ENCODE peak calls at places on chromosomes 5 and 9, in seven cellular contexts. Q is tibial nerve, V is sigmoid colon, S is K562, L is NB4, Z is suprapubic skin, M is HCT116. X is an unnamed sample.

GRCh38 chr5:29896651-29897050 is 1296.8 kb upstream of the CDH6 start:
- DNase-seq in Q (no peak), V (no peak), S (no peak), L (peak; percentile 64), Z (no peak), M (no peak), X (no peak)

GRCh38 chr9:92206490-92206889 is 87.0 kb downstream of the IARS1 start:
- DNase-seq in Q (no peak), V (no peak), S (no peak), L (peak; percentile 14), Z (no peak), M (no peak), X (no peak)

GRCh38 chr9:77807295-77807694 is 159.2 kb upstream of the GNA14 start:
- DNase-seq in Q (no peak), V (no peak), S (no peak), L (peak; percentile 38), Z (no peak), M (no peak), X (no peak)

GRCh38 chr5:97043511-97043910 is 98.9 kb downstream of the LIX1 start:
- DNase-seq in Q (no peak), V (no peak), S (no peak), L (no peak), Z (no peak), M (no peak), X (no peak)

GRCh38 chr9:120852240-120853018 is 9.7 kb upstream of the PSMD5 start:
- DNase-seq in Q (no peak), V (no peak), S (no peak), L (no peak), Z (no peak), M (no peak), X (no peak)

GRCh38 chr5:107869459-107870115 is 198.8 kb upstream of the EFNA5 start:
- DNase-seq in Q (no peak), V (no peak), S (no peak), L (no peak), Z (no peak), M (peak; percentile 36), X (no peak)

GRCh38 chr5:142874537-142874936 is 104.4 kb downstream of the ARHGAP26 start:
- DNase-seq in Q (peak; percentile 68), V (no peak), S (no peak), L (no peak), Z (peak; percentile 87), M (no peak), X (no peak)

GRCh38 chr9:32644698-32645097 is 9.2 kb upstream of the TAF1L start:
- DNase-seq in Q (no peak), V (no peak), S (no peak), L (no peak), Z (no peak), M (no peak), X (no peak)

GRCh38 chr9:86407022-86407421 is 52.8 kb upstream of the TUT7 start:
- DNase-seq in Q (no peak), V (no peak), S (no peak), L (no peak), Z (no peak), M (no peak), X (no peak)

GRCh38 chr9:115157245-115157674 is 39.3 kb upstream of the TNC start:
- DNase-seq in Q (no peak), V (peak; percentile 66), S (no peak), L (no peak), Z (no peak), M (peak; percentile 49), X (no peak)

GRCh38 chr5:80967500-80968181 is 7.5 kb downstream of the RASGRF2 start:
- DNase-seq in Q (peak; percentile 65), V (peak; percentile 81), S (no peak), L (no peak), Z (no peak), M (no peak), X (no peak)

GRCh38 chr9:36486454-36486932 is 86.2 kb upstream of the MELK start:
- DNase-seq in Q (no peak), V (no peak), S (peak; percentile 11), L (no peak), Z (peak; percentile 64), M (no peak), X (no peak)

GRCh38 chr5:2909035-2909434 is 157.6 kb upstream of the IRX2 start:
- DNase-seq in Q (no peak), V (no peak), S (no peak), L (no peak), Z (no peak), M (no peak), X (no peak)

GRCh38 chr5:142979636-142980035 is 209.5 kb downstream of the ARHGAP26 start:
- DNase-seq in Q (no peak), V (no peak), S (no peak), L (no peak), Z (no peak), M (no peak), X (no peak)

GRCh38 chr9:93955356-93956182 is 414 bp upstream of the BARX1 start:
- DNase-seq in Q (no peak), V (no peak), S (no peak), L (no peak), Z (no peak), M (no peak), X (no peak)

GRCh38 chr9:127129073-127129717 is 6.8 kb upstream of the ANGPTL2 start:
- DNase-seq in Q (no peak), V (peak; percentile 62), S (no peak), L (no peak), Z (no peak), M (no peak), X (no peak)

GRCh38 chr9:121322037-121322736 is 47.9 kb downstream of the STOM start:
- DNase-seq in Q (no peak), V (no peak), S (no peak), L (no peak), Z (no peak), M (peak; percentile 44), X (no peak)

GRCh38 chr5:139744471-139745120 is 51.0 kb upstream of the PSD2 start:
- DNase-seq in Q (no peak), V (no peak), S (no peak), L (no peak), Z (no peak), M (no peak), X (no peak)

GRCh38 chr5:68141494-68141893 is 74.1 kb upstream of the PIK3R1 start:
- DNase-seq in Q (no peak), V (no peak), S (no peak), L (no peak), Z (no peak), M (no peak), X (no peak)

GRCh38 chr5:87191645-87192044 is 76.0 kb upstream of the RASA1 start:
- DNase-seq in Q (no peak), V (no peak), S (no peak), L (no peak), Z (no peak), M (no peak), X (no peak)

GRCh38 chr5:157222506-157223230 is 42.0 kb downstream of the ITK start:
- DNase-seq in Q (no peak), V (no peak), S (no peak), L (no peak), Z (no peak), M (no peak), X (no peak)

GRCh38 chr5:76732405-76733048 is 16.6 kb downstream of the F2R start:
- DNase-seq in Q (no peak), V (no peak), S (no peak), L (no peak), Z (no peak), M (no peak), X (no peak)
- TF ChIP-seq POLR2A in Q (no peak), V (no peak), S (no peak), L (no peak), Z (no peak), M (no peak), X (no peak)

DNA sequence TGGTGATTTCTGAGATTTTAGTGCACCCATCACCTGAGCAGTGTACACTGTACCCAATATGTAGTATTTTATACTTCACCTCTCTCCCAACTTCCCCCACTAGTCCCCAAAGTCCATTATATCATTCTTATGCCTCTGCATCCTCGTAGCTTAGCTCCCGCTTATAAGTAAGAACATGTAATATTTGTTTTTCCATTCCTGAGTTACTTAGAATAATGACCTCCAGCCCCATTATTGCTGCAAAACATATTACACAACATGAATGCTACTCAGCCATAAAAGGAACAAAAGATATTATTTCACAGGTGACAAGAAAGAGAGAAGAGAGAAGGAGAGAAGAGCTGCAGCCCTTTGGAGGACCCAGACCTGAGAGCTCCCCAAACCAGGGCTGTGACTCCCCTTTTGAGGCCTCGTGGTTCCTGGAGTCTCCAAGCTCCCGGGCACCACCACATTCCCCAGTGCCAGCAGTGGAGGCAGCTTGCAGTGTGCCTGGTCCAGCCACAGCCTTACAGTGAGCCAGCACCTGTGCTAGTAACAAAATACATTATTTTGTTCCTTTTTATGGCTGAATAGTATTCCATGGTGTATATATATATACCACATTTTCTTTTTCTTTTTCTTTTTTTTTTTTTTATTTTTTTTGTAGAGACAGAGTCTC is 194.5 kb upstream of the DAB2 start:
- DNase-seq in Q (no peak), V (no peak), S (no peak), L (no peak), Z (no peak), M (no peak), X (no peak)
- H3K4me3 ChIP-seq in Q (no peak overlapping the region), V (no peak overlapping the region), S (no peak overlapping the region), L (no peak overlapping the region), Z (no peak overlapping the region), M (no peak overlapping the region), X (no peak overlapping the region)

GRCh38 chr9:129814432-129815223 is 9.3 kb downstream of the TOR1A start:
- DNase-seq in Q (no peak), V (no peak), S (no peak), L (no peak), Z (no peak), M (no peak), X (no peak)

GRCh38 chr9:129811967-129812363 is 9.0 kb downstream of the TOR1B start:
- DNase-seq in Q (no peak), V (no peak), S (no peak), L (peak; percentile 80), Z (no peak), M (no peak), X (no peak)

GRCh38 chr9:129813661-129814060 is 10.3 kb downstream of the TOR1A start:
- DNase-seq in Q (no peak), V (no peak), S (no peak), L (no peak), Z (no peak), M (no peak), X (no peak)

GRCh38 chr9:129810788-129811187 is 7.8 kb downstream of the TOR1B start:
- DNase-seq in Q (no peak), V (no peak), S (no peak), L (no peak), Z (no peak), M (no peak), X (no peak)

GRCh38 chr9:129812385-129812784 is 9.4 kb downstream of the TOR1B start:
- DNase-seq in Q (no peak), V (no peak), S (no peak), L (no peak), Z (no peak), M (no peak), X (no peak)
- TF ChIP-seq POLR2A in Q (no peak), V (no peak), S (peak; percentile 62), L (no peak), Z (no peak), M (no peak), X (no peak)

GRCh38 chr5:92884464-92884863 is 696.6 kb downstream of the NR2F1-AS1 start:
- DNase-seq in Q (no peak), V (no peak), S (no peak), L (no peak), Z (no peak), M (no peak), X (no peak)
- H3K4me3 ChIP-seq in Q (no peak overlapping the region), V (no peak overlapping the region), S (no peak overlapping the region), L (no peak overlapping the region), Z (no peak overlapping the region), M (no peak overlapping the region), X (no peak overlapping the region)

X was measured in esophagus squamous epithelium.